ENCODE peak calls at places on chromosome 4, in eight cellular contexts. I, L, M, D, E, O, K and F are unnamed samples.

GRCh38 chr4:129342820-129343219 is 246.9 kb downstream of the C4orf33 start:
- DNase-seq in I (no peak), L (no peak), M (no peak), D (no peak), E (no peak), O (no peak), K (no peak), F (no peak)

GRCh38 chr4:141346144-141346543 is 125.4 kb downstream of the ZNF330 start:
- DNase-seq in I (no peak), L (no peak), M (no peak), D (no peak), E (no peak), O (no peak), K (peak; percentile 29), F (no peak)

GRCh38 chr4:125317526-125317880 is 2.7 kb downstream of the FAT4 start:
- DNase-seq in I (peak; percentile 43), L (no peak), M (no peak), D (peak; percentile 21), E (peak; percentile 52), O (peak; percentile 76), K (no peak), F (peak; percentile 25)

GRCh38 chr4:158970786-158971185 is 132.1 kb upstream of the RAPGEF2 start:
- DNase-seq in I (no peak), L (no peak), M (no peak), D (no peak), E (no peak), O (no peak), K (no peak), F (no peak)

GRCh38 chr4:36414248-36414647 is 132.8 kb downstream of the DTHD1 start:
- DNase-seq in I (no peak), L (no peak), M (no peak), D (no peak), E (no peak), O (no peak), K (no peak), F (no peak)

GRCh38 chr4:30396772-30397475 is 323.2 kb upstream of the PCDH7 start:
- DNase-seq in I (no peak), L (no peak), M (no peak), D (no peak), E (no peak), O (no peak), K (no peak), F (no peak)

GRCh38 chr4:8044699-8045098 is 105.0 kb upstream of the AFAP1 start:
- DNase-seq in I (no peak), L (no peak), M (no peak), D (peak; percentile 43), E (no peak), O (no peak), K (no peak), F (no peak)

GRCh38 chr4:41041541-41041940 is 172.8 kb downstream of the APBB2 start:
- DNase-seq in I (no peak), L (no peak), M (no peak), D (no peak), E (no peak), O (no peak), K (no peak), F (no peak)

GRCh38 chr4:98447648-98448047 is 186.5 kb downstream of the RAP1GDS1 start:
- DNase-seq in I (no peak), L (no peak), M (peak; percentile 25), D (peak; percentile 11), E (no peak), O (no peak), K (no peak), F (no peak)

GRCh38 chr4:190019023-190019858 is 7.8 kb downstream of the FRG2 start:
- DNase-seq in I (no peak), L (no peak), M (no peak), D (no peak), E (no peak), O (no peak), K (no peak), F (no peak)

GRCh38 chr4:38804654-38805295 is at the start of gene TLR1:
- DNase-seq in I (no peak), L (peak; percentile 62), M (no peak), D (no peak), E (no peak), O (no peak), K (no peak), F (no peak)

GRCh38 chr4:112448211-112448745 is 67.7 kb downstream of the NEUROG2 start:
- DNase-seq in I (no peak), L (no peak), M (no peak), D (no peak), E (no peak), O (no peak), K (no peak), F (no peak)

GRCh38 chr4:156578005-156578404 is 393.6 kb downstream of the PDGFC start:
- DNase-seq in I (no peak), L (no peak), M (no peak), D (no peak), E (no peak), O (no peak), K (no peak), F (no peak)

GRCh38 chr4:127558088-127558487 is 74.7 kb upstream of the INTU start:
- DNase-seq in I (no peak), L (no peak), M (no peak), D (no peak), E (no peak), O (no peak), K (no peak), F (no peak)

GRCh38 chr4:17325098-17325497 is 186.8 kb downstream of the QDPR start:
- DNase-seq in I (no peak), L (no peak), M (no peak), D (no peak), E (no peak), O (no peak), K (no peak), F (no peak)

GRCh38 chr4:56264861-56265260 is 122.4 kb downstream of the AASDH start:
- DNase-seq in I (no peak), L (no peak), M (no peak), D (no peak), E (no peak), O (no peak), K (no peak), F (no peak)

GRCh38 chr4:25481648-25482047 is 104.6 kb downstream of the ANAPC4 start:
- DNase-seq in I (no peak), L (no peak), M (peak; percentile 45), D (no peak), E (no peak), O (no peak), K (no peak), F (no peak)

GRCh38 chr4:1465173-1466033 is 59.2 kb upstream of the NKX1-1 start:
- DNase-seq in I (peak; percentile 8), L (no peak), M (no peak), D (no peak), E (no peak), O (no peak), K (no peak), F (no peak)

GRCh38 chr4:97366661-97367060 is 776.6 kb downstream of the STPG2 start:
- DNase-seq in I (no peak), L (no peak), M (no peak), D (no peak), E (no peak), O (no peak), K (no peak), F (no peak)
- H3K9me3 ChIP-seq in I (peaks cover 11% of the 10 kb centered on the region), L (no peaks in the 10 kb centered on the region), M (no peaks in the 10 kb centered on the region), D (no peaks in the 10 kb centered on the region), E (no peaks in the 10 kb centered on the region), O (peaks cover 5% of the 10 kb centered on the region), K (no peaks in the 10 kb centered on the region), F (no peaks in the 10 kb centered on the region)

DNA sequence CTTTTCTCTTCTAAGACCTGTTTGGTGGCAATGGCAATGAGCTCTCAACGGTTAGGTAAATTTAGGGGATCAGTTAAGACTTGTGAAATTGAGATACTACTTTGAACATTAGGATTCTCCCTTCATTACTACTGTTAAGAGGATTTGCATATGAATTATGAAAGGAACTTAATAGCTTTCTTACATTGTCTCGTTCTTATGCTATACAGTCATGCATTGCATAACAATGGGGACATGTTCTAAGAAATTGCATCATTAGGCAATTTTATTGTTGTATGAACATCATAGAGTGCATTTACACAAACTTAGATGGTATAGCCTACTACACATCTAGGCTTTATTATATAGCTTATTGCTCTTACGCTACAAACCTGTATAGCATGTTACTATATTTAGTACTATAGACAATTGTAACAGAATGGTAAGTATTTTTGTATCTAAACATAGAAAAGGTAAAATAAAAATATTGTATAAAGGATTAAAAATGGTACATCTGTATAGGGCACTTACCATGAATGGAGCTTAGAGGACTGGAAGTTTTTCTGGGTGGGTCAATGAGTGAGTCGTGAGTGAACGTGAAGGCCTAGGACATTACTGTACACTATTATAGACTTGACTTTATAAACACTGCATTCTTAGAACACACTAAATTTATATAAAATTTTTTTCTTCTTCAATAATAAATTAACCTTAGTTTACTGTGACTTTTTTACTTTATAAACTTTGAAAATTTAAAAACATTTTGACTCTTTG is 62.5 kb downstream of the PAQR3 start:
- DNase-seq in I (no peak), L (no peak), M (no peak), D (no peak), E (no peak), O (no peak), K (peak; percentile 2), F (no peak)
- H3K27ac ChIP-seq in I (no peak overlapping the region), L (no peak overlapping the region), M (no peak overlapping the region), D (no peak overlapping the region), E (no peak overlapping the region), O (no peak overlapping the region), K (no peak overlapping the region), F (no peak overlapping the region)

DNA sequence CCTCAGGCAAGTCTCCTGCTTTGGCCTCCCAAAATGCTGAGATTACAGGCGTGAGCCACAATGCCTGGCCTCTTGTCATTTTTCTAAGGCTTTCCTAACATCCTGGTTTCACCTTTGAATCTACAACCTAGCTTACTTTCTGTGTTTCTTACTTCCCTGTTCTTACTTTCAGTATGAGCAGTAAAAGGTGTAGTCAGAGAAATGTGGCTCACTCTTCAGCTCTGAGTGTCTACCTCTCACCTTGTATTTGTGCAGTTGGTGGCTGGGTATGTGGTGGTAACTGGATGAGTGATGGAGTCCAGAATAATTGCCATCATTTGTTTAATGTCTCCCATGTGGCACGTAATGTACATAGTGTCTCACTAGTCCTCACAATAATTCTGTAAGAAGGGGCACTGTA is 19.1 kb upstream of the CXCL11 start:
- DNase-seq in I (no peak), L (peak; percentile 74), M (no peak), D (no peak), E (no peak), O (no peak), K (no peak), F (no peak)
- H3K9me3 ChIP-seq in I (no peaks in the 10 kb centered on the region), L (no peaks in the 10 kb centered on the region), M (no peaks in the 10 kb centered on the region), D (no peaks in the 10 kb centered on the region), E (no peaks in the 10 kb centered on the region), O (no peaks in the 10 kb centered on the region), K (no peaks in the 10 kb centered on the region), F (no peaks in the 10 kb centered on the region)

GRCh38 chr4:37664696-37665095 is 21.5 kb downstream of the RELL1 start:
- DNase-seq in I (no peak), L (no peak), M (no peak), D (no peak), E (no peak), O (no peak), K (no peak), F (no peak)

GRCh38 chr4:37661643-37662221 is 24.4 kb downstream of the RELL1 start:
- DNase-seq in I (no peak), L (no peak), M (no peak), D (no peak), E (no peak), O (no peak), K (no peak), F (no peak)

GRCh38 chr4:37663552-37663951 is 22.6 kb downstream of the RELL1 start:
- DNase-seq in I (no peak), L (no peak), M (no peak), D (no peak), E (no peak), O (no peak), K (no peak), F (no peak)

GRCh38 chr4:37662861-37663390 is 23.2 kb downstream of the RELL1 start:
- DNase-seq in I (peak; percentile 27), L (no peak), M (no peak), D (no peak), E (no peak), O (no peak), K (no peak), F (no peak)

GRCh38 chr4:37662306-37662705 is 23.9 kb downstream of the RELL1 start:
- DNase-seq in I (no peak), L (no peak), M (no peak), D (no peak), E (no peak), O (no peak), K (no peak), F (no peak)
- H3K27ac ChIP-seq in I (peak overlapping the region; percentile 59), L (no peak overlapping the region), M (no peak overlapping the region), D (peak overlapping the region; percentile 44), E (no peak overlapping the region), O (peak overlapping the region; percentile 60), K (no peak overlapping the region), F (no peak overlapping the region)